ENCODE peak calls at places on chromosomes 4 and X, in seven cellular contexts. One of them, this sample, is unnamed.
A peak's percentile ranks its signal among the peaks of the same experiment; 100 is the strongest.

GRCh38 chrX:24339911-24340310 is 20.5 kb upstream of the SUPT20HL1 start:
- DNase-seq in tibial artery: no peak
- DNase-seq in ovary: no peak
- DNase-seq in endodermal cell: no peak
- DNase-seq in transverse colon: no peak
- DNase-seq in breast epithelium: no peak
- DNase-seq in CD8-positive, alpha-beta memory T cell: no peak
- DNase-seq in this sample: no peak

GRCh38 chr4:101205878-101206277 is 141.4 kb downstream of the PPP3CA start:
- DNase-seq in tibial artery: no peak
- DNase-seq in ovary: no peak
- DNase-seq in endodermal cell: peak; percentile 47
- DNase-seq in transverse colon: no peak
- DNase-seq in breast epithelium: no peak
- DNase-seq in CD8-positive, alpha-beta memory T cell: peak; percentile 50
- DNase-seq in this sample: no peak

GRCh38 chrX:13719192-13719856 is 15.1 kb downstream of the TRAPPC2 start:
- DNase-seq in tibial artery: no peak
- DNase-seq in ovary: no peak
- DNase-seq in endodermal cell: no peak
- DNase-seq in transverse colon: no peak
- DNase-seq in breast epithelium: no peak
- DNase-seq in CD8-positive, alpha-beta memory T cell: peak; percentile 52
- DNase-seq in this sample: no peak

GRCh38 chr4:158090323-158090722 is 82.5 kb downstream of the GASK1B start:
- DNase-seq in tibial artery: no peak
- DNase-seq in ovary: peak; percentile 39
- DNase-seq in endodermal cell: no peak
- DNase-seq in transverse colon: no peak
- DNase-seq in breast epithelium: no peak
- DNase-seq in CD8-positive, alpha-beta memory T cell: no peak
- DNase-seq in this sample: no peak

GRCh38 chr4:168716411-168717129 is 219.7 kb downstream of the PALLD start:
- DNase-seq in tibial artery: no peak
- DNase-seq in ovary: no peak
- DNase-seq in endodermal cell: no peak
- DNase-seq in transverse colon: no peak
- DNase-seq in breast epithelium: no peak
- DNase-seq in CD8-positive, alpha-beta memory T cell: no peak
- DNase-seq in this sample: no peak

GRCh38 chrX:18076434-18076833 is 144.3 kb downstream of the BEND2 start:
- DNase-seq in tibial artery: no peak
- DNase-seq in ovary: no peak
- DNase-seq in endodermal cell: no peak
- DNase-seq in transverse colon: no peak
- DNase-seq in breast epithelium: no peak
- DNase-seq in CD8-positive, alpha-beta memory T cell: no peak
- DNase-seq in this sample: no peak

GRCh38 chr4:109441858-109442480 is 8.4 kb downstream of the SEC24B start:
- DNase-seq in tibial artery: no peak
- DNase-seq in ovary: no peak
- DNase-seq in endodermal cell: no peak
- DNase-seq in transverse colon: no peak
- DNase-seq in breast epithelium: no peak
- DNase-seq in CD8-positive, alpha-beta memory T cell: no peak
- DNase-seq in this sample: no peak

GRCh38 chr4:71540749-71541269 is 202.0 kb downstream of the SLC4A4 start:
- DNase-seq in tibial artery: no peak
- DNase-seq in ovary: no peak
- DNase-seq in endodermal cell: peak; percentile 39
- DNase-seq in transverse colon: no peak
- DNase-seq in breast epithelium: no peak
- DNase-seq in CD8-positive, alpha-beta memory T cell: no peak
- DNase-seq in this sample: no peak

GRCh38 chr4:159787901-159788300 is 685.0 kb downstream of the RAPGEF2 start:
- DNase-seq in tibial artery: no peak
- DNase-seq in ovary: no peak
- DNase-seq in endodermal cell: no peak
- DNase-seq in transverse colon: no peak
- DNase-seq in breast epithelium: no peak
- DNase-seq in CD8-positive, alpha-beta memory T cell: no peak
- DNase-seq in this sample: no peak

GRCh38 chr4:79308971-79309370 is 16.9 kb downstream of the NAA11 start:
- DNase-seq in tibial artery: no peak
- DNase-seq in ovary: no peak
- DNase-seq in endodermal cell: no peak
- DNase-seq in transverse colon: no peak
- DNase-seq in breast epithelium: no peak
- DNase-seq in CD8-positive, alpha-beta memory T cell: no peak
- DNase-seq in this sample: no peak

GRCh38 chrX:13254076-13254785 is 65.6 kb downstream of the ATXN3L start:
- DNase-seq in tibial artery: no peak
- DNase-seq in ovary: no peak
- DNase-seq in endodermal cell: no peak
- DNase-seq in transverse colon: peak; percentile 41
- DNase-seq in breast epithelium: no peak
- DNase-seq in CD8-positive, alpha-beta memory T cell: no peak
- DNase-seq in this sample: no peak

GRCh38 chr4:76545161-76545884 is 110.3 kb downstream of the SHROOM3 start:
- DNase-seq in tibial artery: no peak
- DNase-seq in ovary: no peak
- DNase-seq in endodermal cell: no peak
- DNase-seq in transverse colon: no peak
- DNase-seq in breast epithelium: no peak
- DNase-seq in CD8-positive, alpha-beta memory T cell: no peak
- DNase-seq in this sample: no peak

GRCh38 chr4:1079711-1080265 is 33.6 kb downstream of the RNF212 start:
- DNase-seq in tibial artery: no peak
- DNase-seq in ovary: no peak
- DNase-seq in endodermal cell: no peak
- DNase-seq in transverse colon: no peak
- DNase-seq in breast epithelium: peak; percentile 19
- DNase-seq in CD8-positive, alpha-beta memory T cell: no peak
- DNase-seq in this sample: peak; percentile 58

GRCh38 chr4:1081689-1082040 is 31.7 kb downstream of the RNF212 start:
- DNase-seq in tibial artery: no peak
- DNase-seq in ovary: no peak
- DNase-seq in endodermal cell: no peak
- DNase-seq in transverse colon: no peak
- DNase-seq in breast epithelium: peak; percentile 14
- DNase-seq in CD8-positive, alpha-beta memory T cell: no peak
- DNase-seq in this sample: no peak

GRCh38 chr4:1080432-1080831 is 32.9 kb downstream of the RNF212 start:
- DNase-seq in tibial artery: no peak
- DNase-seq in ovary: no peak
- DNase-seq in endodermal cell: no peak
- DNase-seq in transverse colon: no peak
- DNase-seq in breast epithelium: peak; percentile 48
- DNase-seq in CD8-positive, alpha-beta memory T cell: no peak
- DNase-seq in this sample: peak; percentile 76

GRCh38 chr4:1082215-1083182 is 30.9 kb downstream of the RNF212 start:
- DNase-seq in tibial artery: peak; percentile 87
- DNase-seq in ovary: no peak
- DNase-seq in endodermal cell: no peak
- DNase-seq in transverse colon: peak; percentile 74
- DNase-seq in breast epithelium: peak; percentile 60
- DNase-seq in CD8-positive, alpha-beta memory T cell: no peak
- DNase-seq in this sample: peak; percentile 84

DNA sequence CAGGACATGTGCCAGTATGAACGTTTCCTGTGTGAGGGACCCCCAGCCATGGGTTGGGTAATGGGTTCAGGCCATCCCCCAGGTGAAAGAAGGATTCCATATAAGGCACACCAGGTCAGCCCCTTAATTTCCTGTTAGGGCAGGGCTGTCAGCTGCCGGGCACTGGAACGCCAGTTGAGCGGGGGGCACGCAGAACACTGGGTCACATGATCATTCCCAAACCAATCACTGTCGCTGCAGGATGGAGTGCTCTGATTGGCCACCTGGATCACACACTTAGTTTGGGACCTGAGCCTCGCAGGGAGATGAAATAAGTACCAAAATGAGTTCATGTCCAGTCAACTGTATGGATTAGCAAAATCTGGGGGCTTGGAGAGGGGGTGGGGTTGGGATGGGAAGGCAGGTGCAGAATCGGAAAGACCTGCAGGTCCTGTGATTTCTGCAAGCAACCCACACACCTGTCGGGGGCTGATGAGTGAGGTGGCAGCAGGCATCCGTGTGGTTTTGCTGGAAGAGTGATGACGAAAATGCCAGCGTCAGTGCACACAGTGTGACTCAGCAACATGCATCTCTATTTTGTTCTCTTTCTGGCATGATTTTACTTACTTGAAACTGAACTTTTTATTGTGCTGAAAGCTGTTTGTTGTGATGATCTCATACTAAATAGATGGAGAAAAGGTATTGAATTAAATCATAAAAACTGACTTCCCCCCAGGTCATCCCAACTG is 32.2 kb downstream of the RNF212 start:
- DNase-seq in tibial artery: no peak
- DNase-seq in ovary: no peak
- DNase-seq in endodermal cell: no peak
- DNase-seq in transverse colon: no peak
- DNase-seq in breast epithelium: peak; percentile 25
- DNase-seq in CD8-positive, alpha-beta memory T cell: no peak
- DNase-seq in this sample: peak; percentile 62
- H3K4me1 ChIP-seq in tibial artery: no peaks in the 10 kb centered on the region
- H3K4me1 ChIP-seq in ovary: no peaks in the 10 kb centered on the region
- H3K4me1 ChIP-seq in endodermal cell: no peaks in the 10 kb centered on the region
- H3K4me1 ChIP-seq in transverse colon: no peaks in the 10 kb centered on the region
- H3K4me1 ChIP-seq in breast epithelium: no peaks in the 10 kb centered on the region
- H3K4me1 ChIP-seq in CD8-positive, alpha-beta memory T cell: no peaks in the 10 kb centered on the region
- H3K4me1 ChIP-seq in this sample: peaks cover 19% of the 10 kb centered on the region

GRCh38 chr4:139457318-139457717 is 3.4 kb downstream of the RAB33B start:
- DNase-seq in tibial artery: no peak
- DNase-seq in ovary: no peak
- DNase-seq in endodermal cell: no peak
- DNase-seq in transverse colon: no peak
- DNase-seq in breast epithelium: no peak
- DNase-seq in CD8-positive, alpha-beta memory T cell: no peak
- DNase-seq in this sample: no peak

GRCh38 chr4:139454111-139454600 is at the start of gene RAB33B:
- DNase-seq in tibial artery: peak; percentile 97
- DNase-seq in ovary: no peak
- DNase-seq in endodermal cell: no peak
- DNase-seq in transverse colon: no peak
- DNase-seq in breast epithelium: no peak
- DNase-seq in CD8-positive, alpha-beta memory T cell: no peak
- DNase-seq in this sample: peak; percentile 95

GRCh38 chr4:139453371-139454110 is 380 bp upstream of the RAB33B start:
- DNase-seq in tibial artery: peak; percentile 99
- DNase-seq in ovary: peak; percentile 97
- DNase-seq in endodermal cell: peak; percentile 99
- DNase-seq in transverse colon: peak; percentile 98
- DNase-seq in breast epithelium: peak; percentile 98
- DNase-seq in CD8-positive, alpha-beta memory T cell: peak; percentile 98
- DNase-seq in this sample: peak; percentile 99

GRCh38 chr4:139454646-139455045 is 725 bp downstream of the RAB33B start:
- DNase-seq in tibial artery: no peak
- DNase-seq in ovary: no peak
- DNase-seq in endodermal cell: no peak
- DNase-seq in transverse colon: no peak
- DNase-seq in breast epithelium: no peak
- DNase-seq in CD8-positive, alpha-beta memory T cell: no peak
- DNase-seq in this sample: no peak

GRCh38 chr4:139455187-139455586 is 1.3 kb downstream of the RAB33B start:
- DNase-seq in tibial artery: no peak
- DNase-seq in ovary: no peak
- DNase-seq in endodermal cell: no peak
- DNase-seq in transverse colon: peak; percentile 11
- DNase-seq in breast epithelium: no peak
- DNase-seq in CD8-positive, alpha-beta memory T cell: no peak
- DNase-seq in this sample: no peak
- H3K4me1 ChIP-seq in tibial artery: no peaks in the 10 kb centered on the region
- H3K4me1 ChIP-seq in ovary: peaks cover 7% of the 10 kb centered on the region
- H3K4me1 ChIP-seq in endodermal cell: peaks cover 5% of the 10 kb centered on the region
- H3K4me1 ChIP-seq in transverse colon: peaks cover 53% of the 10 kb centered on the region
- H3K4me1 ChIP-seq in breast epithelium: peaks cover 18% of the 10 kb centered on the region
- H3K4me1 ChIP-seq in CD8-positive, alpha-beta memory T cell: peaks cover 53% of the 10 kb centered on the region
- H3K4me1 ChIP-seq in this sample: peaks cover 66% of the 10 kb centered on the region

GRCh38 chr4:38674206-38675144 is 10.5 kb downstream of the KLF3 start:
- DNase-seq in tibial artery: no peak
- DNase-seq in ovary: no peak
- DNase-seq in endodermal cell: peak; percentile 64
- DNase-seq in transverse colon: no peak
- DNase-seq in breast epithelium: no peak
- DNase-seq in CD8-positive, alpha-beta memory T cell: no peak
- DNase-seq in this sample: no peak
- H3K4me1 ChIP-seq in tibial artery: peaks cover 4% of the 10 kb centered on the region
- H3K4me1 ChIP-seq in ovary: peaks cover 39% of the 10 kb centered on the region
- H3K4me1 ChIP-seq in endodermal cell: peaks cover 18% of the 10 kb centered on the region
- H3K4me1 ChIP-seq in transverse colon: peaks cover 94% of the 10 kb centered on the region
- H3K4me1 ChIP-seq in breast epithelium: peaks cover 55% of the 10 kb centered on the region
- H3K4me1 ChIP-seq in CD8-positive, alpha-beta memory T cell: peaks cover 93% of the 10 kb centered on the region
- H3K4me1 ChIP-seq in this sample: peaks cover 94% of the 10 kb centered on the region

GRCh38 chr4:151657896-151658295 is 102.9 kb downstream of the GATB start:
- DNase-seq in tibial artery: no peak
- DNase-seq in ovary: no peak
- DNase-seq in endodermal cell: peak; percentile 20
- DNase-seq in transverse colon: no peak
- DNase-seq in breast epithelium: no peak
- DNase-seq in CD8-positive, alpha-beta memory T cell: no peak
- DNase-seq in this sample: no peak

GRCh38 chr4:151660676-151661075 is 100.1 kb downstream of the GATB start:
- DNase-seq in tibial artery: no peak
- DNase-seq in ovary: no peak
- DNase-seq in endodermal cell: peak; percentile 24
- DNase-seq in transverse colon: no peak
- DNase-seq in breast epithelium: no peak
- DNase-seq in CD8-positive, alpha-beta memory T cell: no peak
- DNase-seq in this sample: no peak

GRCh38 chr4:151659631-151660030 is 101.2 kb downstream of the GATB start:
- DNase-seq in tibial artery: no peak
- DNase-seq in ovary: no peak
- DNase-seq in endodermal cell: peak; percentile 13
- DNase-seq in transverse colon: no peak
- DNase-seq in breast epithelium: no peak
- DNase-seq in CD8-positive, alpha-beta memory T cell: no peak
- DNase-seq in this sample: no peak

GRCh38 chr4:151661873-151662272 is 98.9 kb downstream of the GATB start:
- DNase-seq in tibial artery: no peak
- DNase-seq in ovary: no peak
- DNase-seq in endodermal cell: peak; percentile 23
- DNase-seq in transverse colon: no peak
- DNase-seq in breast epithelium: no peak
- DNase-seq in CD8-positive, alpha-beta memory T cell: no peak
- DNase-seq in this sample: no peak

DNA sequence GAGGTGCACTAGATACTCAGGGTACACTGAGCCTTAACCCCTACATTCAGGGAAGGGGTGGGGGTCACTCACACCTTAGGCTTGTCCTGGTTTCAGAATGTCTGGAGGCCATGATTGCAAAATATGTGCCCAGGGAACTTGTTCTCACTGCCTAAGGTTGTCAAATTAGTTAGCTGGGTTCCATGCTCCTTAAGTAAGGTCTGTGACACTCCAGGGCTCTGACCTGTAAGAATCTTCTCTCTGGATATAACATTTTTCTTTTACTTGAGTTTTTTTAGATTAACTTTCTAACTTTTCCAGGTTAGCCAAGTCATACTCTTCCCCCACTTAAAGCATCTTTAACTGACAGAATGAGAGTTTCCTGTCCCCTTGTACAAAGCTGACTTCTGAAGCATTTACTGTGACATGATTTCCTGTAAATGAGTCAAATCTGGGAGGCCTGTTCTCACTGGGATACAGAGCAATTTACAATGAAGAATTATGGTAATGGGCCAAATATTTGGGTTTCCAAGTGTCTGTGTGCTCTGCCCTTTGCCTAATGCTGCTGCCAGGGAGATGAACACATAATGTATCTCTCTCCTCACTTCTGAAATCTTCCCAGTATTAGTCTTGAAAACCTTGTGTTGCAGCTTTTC is 101.7 kb downstream of the GATB start:
- DNase-seq in tibial artery: no peak
- DNase-seq in ovary: no peak
- DNase-seq in endodermal cell: peak; percentile 17
- DNase-seq in transverse colon: no peak
- DNase-seq in breast epithelium: no peak
- DNase-seq in CD8-positive, alpha-beta memory T cell: no peak
- DNase-seq in this sample: no peak
- H3K4me1 ChIP-seq in tibial artery: no peaks in the 10 kb centered on the region
- H3K4me1 ChIP-seq in ovary: no peaks in the 10 kb centered on the region
- H3K4me1 ChIP-seq in endodermal cell: no peaks in the 10 kb centered on the region
- H3K4me1 ChIP-seq in transverse colon: peaks cover 4% of the 10 kb centered on the region
- H3K4me1 ChIP-seq in breast epithelium: no peaks in the 10 kb centered on the region
- H3K4me1 ChIP-seq in CD8-positive, alpha-beta memory T cell: peaks cover 14% of the 10 kb centered on the region
- H3K4me1 ChIP-seq in this sample: peaks cover 23% of the 10 kb centered on the region